ENCODE peak calls at places on chromosomes 16 and 17, in four cellular contexts. X is PC-3, C is RWPE2, A is adipocyte. T is an unnamed sample.

GRCh38 chr16:977096-977701 is 4.4 kb upstream of the SOX8 start:
- DNase-seq in A (no peak), X (no peak), C (no peak), T (no peak)

GRCh38 chr17:58351710-58352017 is 337 bp downstream of the SUPT4H1 start:
- DNase-seq in X (no peak), C (no peak), A (no peak), T (no peak)

GRCh38 chr17:79624658-79625478 is 14.0 kb upstream of the RBFOX3 start:
- DNase-seq in A (no peak), C (peak; percentile 30), X (no peak), T (no peak)

GRCh38 chr16:47142469-47143328 is 1.0 kb downstream of the NETO2 start:
- DNase-seq in X (peak; percentile 18), C (no peak), A (peak; percentile 70), T (peak; percentile 33)

GRCh38 chr16:61042736-61043135 is 993.5 kb downstream of the CDH8 start:
- DNase-seq in C (no peak), A (no peak), X (no peak), T (no peak)

GRCh38 chr17:81664051-81664470 is 2.3 kb downstream of the OXLD1 start:
- DNase-seq in X (peak; percentile 65), C (no peak), A (no peak), T (peak; percentile 24)

GRCh38 chr17:29120439-29120838 is 59.8 kb downstream of the MYO18A start:
- DNase-seq in A (no peak), C (no peak), X (no peak), T (no peak)

GRCh38 chr16:27193300-27193990 is 9.9 kb upstream of the KDM8 start:
- DNase-seq in A (no peak), C (no peak), X (no peak), T (no peak)

GRCh38 chr17:41907185-41907556 is 11.6 kb downstream of the ACLY start:
- DNase-seq in A (no peak), C (no peak), X (peak; percentile 39), T (peak; percentile 71)

GRCh38 chr16:23976091-23977001 is 140.6 kb downstream of the PRKCB start:
- DNase-seq in C (no peak), A (no peak), X (no peak), T (no peak)

GRCh38 chr17:2384439-2385127 is 16.3 kb downstream of the MNT start:
- DNase-seq in C (no peak), X (no peak), A (no peak), T (no peak)
- H3K36me3 ChIP-seq in C (peaks cover 4% of the 10 kb centered on the region), X (no peaks in the 10 kb centered on the region), A (peaks cover 21% of the 10 kb centered on the region), T (no peaks in the 10 kb centered on the region)

GRCh38 chr17:38574712-38575111 is 31.0 kb downstream of the SRCIN1 start:
- DNase-seq in X (no peak), C (no peak), A (no peak), T (no peak)

GRCh38 chr17:38569701-38570512 is 35.8 kb downstream of the SRCIN1 start:
- DNase-seq in A (no peak), X (no peak), C (no peak), T (no peak)

GRCh38 chr17:38572292-38572664 is 33.5 kb downstream of the SRCIN1 start:
- DNase-seq in X (no peak), A (no peak), C (no peak), T (no peak)

GRCh38 chr17:38571833-38572274 is 33.9 kb downstream of the SRCIN1 start:
- DNase-seq in X (no peak), A (no peak), C (no peak), T (peak; percentile 42)

DNA sequence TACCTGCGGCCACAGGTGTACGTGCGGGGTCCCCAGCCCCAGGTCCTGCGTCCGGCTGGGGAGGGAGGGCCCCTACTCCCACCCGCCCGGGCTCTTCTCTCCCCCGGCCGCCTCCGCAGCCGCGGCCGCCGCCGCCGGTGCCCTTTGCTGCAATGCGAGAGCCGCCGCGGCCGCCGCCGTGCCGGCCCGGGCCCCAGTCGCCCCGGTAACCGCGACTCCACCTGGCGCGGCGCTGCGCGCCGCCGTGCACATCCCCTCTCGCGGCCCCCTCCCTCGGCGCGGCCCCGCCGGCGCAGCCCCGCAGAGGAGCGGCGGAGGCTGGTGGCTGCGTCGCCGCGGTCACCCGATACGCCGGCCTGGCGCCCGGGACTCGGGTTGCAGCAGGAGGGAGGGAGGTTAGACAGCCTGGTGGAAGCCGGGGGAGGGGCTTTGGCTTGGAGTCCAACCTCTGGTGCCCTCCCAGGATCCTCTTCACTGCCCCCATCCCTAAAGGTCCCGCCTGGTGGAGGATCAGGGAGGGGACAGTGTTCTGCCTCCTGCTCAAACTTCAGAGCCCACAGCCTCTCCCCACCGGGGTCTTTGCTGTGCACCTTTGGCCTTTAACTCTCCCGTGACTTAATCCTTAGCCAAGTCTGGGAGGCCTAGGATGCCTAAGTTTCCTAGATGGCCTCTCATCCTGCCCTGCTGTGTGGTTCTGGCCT is 32.9 kb downstream of the SRCIN1 start:
- DNase-seq in X (peak; percentile 13), C (no peak), A (peak; percentile 44), T (no peak)
- H3K27me3 ChIP-seq in X (peaks cover 13% of the 10 kb centered on the region), C (peaks cover 25% of the 10 kb centered on the region), A (peaks cover 79% of the 10 kb centered on the region), T (no peaks in the 10 kb centered on the region)

GRCh38 chr17:63698886-63699637 is 863 bp downstream of the LIMD2 start:
- DNase-seq in C (no peak), A (peak; percentile 36), X (peak; percentile 25), T (no peak)
- H3K4me3 ChIP-seq in C (peak overlapping the region; percentile 57), A (peak overlapping the region; percentile 37), X (peak overlapping the region; percentile 75), T (peak overlapping the region; percentile 45)

DNA sequence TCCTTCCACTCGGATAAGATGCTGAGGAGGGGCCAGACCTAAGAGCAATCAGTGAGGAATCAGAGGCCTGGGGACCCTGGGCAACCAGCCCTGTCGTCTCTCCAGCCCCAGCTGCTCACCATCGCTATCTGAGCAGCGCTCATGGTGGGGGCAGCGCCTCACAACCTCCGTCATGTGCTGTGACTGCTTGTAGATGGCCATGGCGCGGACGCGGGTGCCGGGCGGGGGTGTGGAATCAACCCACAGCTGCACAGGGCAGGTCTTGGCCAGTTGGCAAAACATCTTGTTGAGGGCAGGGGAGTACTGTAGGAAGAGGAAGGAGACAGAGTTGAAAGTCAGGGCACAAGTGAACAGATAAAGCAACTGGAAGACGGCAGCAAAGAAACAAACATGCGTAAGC is 12.4 kb downstream of the TP53 start:
- DNase-seq in C (no peak), A (no peak), X (no peak), T (no peak)
- H3K36me3 ChIP-seq in C (peaks cover 60% of the 10 kb centered on the region), A (peaks cover 53% of the 10 kb centered on the region), X (peaks cover 12% of the 10 kb centered on the region), T (peaks cover 4% of the 10 kb centered on the region)

GRCh38 chr17:27239046-27239445 is 54.9 kb upstream of the WSB1 start:
- DNase-seq in C (no peak), A (no peak), X (no peak), T (no peak)
- H3K27me3 ChIP-seq in C (no peaks in the 10 kb centered on the region), A (no peaks in the 10 kb centered on the region), X (no peaks in the 10 kb centered on the region), T (no peaks in the 10 kb centered on the region)

DNA sequence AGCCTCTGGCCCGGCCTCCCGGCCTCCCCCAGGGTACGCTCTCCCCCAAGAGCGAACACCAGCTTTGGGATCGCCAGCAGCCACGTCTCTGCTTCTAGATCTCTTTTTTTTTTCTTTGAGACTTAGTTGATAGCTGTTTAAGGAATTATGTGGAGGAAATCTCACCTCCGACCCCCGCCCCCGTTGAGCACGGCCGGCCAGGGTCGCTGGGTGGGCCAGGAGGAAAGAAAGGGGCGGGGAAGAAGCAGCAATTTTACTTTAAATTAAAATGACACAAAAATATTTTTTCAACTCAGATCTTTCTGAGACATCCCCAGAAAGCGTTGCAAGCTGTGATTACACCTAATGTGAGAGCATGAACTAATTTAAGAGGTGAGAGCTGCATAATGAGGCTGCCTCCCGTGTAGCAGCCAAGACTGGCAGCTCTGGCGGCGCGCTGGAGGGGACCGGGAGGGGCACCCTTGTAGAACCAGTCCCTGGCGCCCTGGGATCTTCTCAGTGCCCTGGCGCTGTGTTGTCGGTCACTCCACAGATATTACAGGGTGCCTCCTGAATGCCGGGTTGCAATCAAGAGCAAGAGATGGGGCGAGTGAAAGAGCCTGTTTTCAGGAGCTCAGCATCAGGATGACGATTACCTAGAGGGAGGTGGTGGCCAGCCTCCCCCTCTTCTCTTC is 1.9 kb upstream of the CBLN1 start:
- DNase-seq in C (no peak), X (no peak), A (no peak), T (no peak)
- H3K4me3 ChIP-seq in C (no peak overlapping the region), X (no peak overlapping the region), A (no peak overlapping the region), T (no peak overlapping the region)

GRCh38 chr16:69318177-69318910 is 7.2 kb downstream of the VPS4A start:
- DNase-seq in A (no peak), X (no peak), C (no peak), T (no peak)

GRCh38 chr16:69319826-69320730 is 8.9 kb downstream of the VPS4A start:
- DNase-seq in X (no peak), C (no peak), A (no peak), T (no peak)

GRCh38 chr16:69319381-69319780 is 8.2 kb downstream of the VPS4A start:
- DNase-seq in C (no peak), A (no peak), X (no peak), T (no peak)

GRCh38 chr16:69320731-69321073 is 9.6 kb downstream of the VPS4A start:
- DNase-seq in X (no peak), C (no peak), A (no peak), T (no peak)

DNA sequence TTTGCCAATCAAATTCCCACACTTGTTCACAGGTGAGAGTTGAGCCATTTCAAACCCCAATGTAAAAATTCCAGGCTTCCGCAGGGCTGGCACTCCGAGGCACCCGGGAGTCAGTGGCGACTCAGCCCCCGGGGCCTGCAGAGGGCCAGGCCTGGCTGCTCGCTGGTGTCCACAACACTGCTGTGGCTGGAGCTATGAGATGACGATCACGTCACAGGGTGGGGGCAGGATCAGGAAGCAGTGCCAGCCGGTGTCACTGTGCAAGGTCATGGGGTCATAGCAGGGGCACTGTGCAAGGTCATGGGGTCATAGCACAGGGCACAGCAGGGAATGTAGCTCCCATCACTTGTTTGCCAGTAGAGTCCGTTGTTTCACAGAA is 7.8 kb downstream of the VPS4A start:
- DNase-seq in X (no peak), A (no peak), C (no peak), T (no peak)
- H3K36me3 ChIP-seq in X (peaks cover 27% of the 10 kb centered on the region), A (peaks cover 88% of the 10 kb centered on the region), C (peaks cover 94% of the 10 kb centered on the region), T (peaks cover 25% of the 10 kb centered on the region)

GRCh38 chr16:87166321-87166720 is 150.9 kb downstream of the C16orf95 start:
- DNase-seq in X (no peak), C (peak; percentile 33), A (no peak), T (no peak)
- H3K27me3 ChIP-seq in X (no peaks in the 10 kb centered on the region), C (no peaks in the 10 kb centered on the region), A (peaks cover 11% of the 10 kb centered on the region), T (no peaks in the 10 kb centered on the region)